ENCODE peak calls at places on chromosomes 2 and 18, in four cellular contexts. One of them, this sample, is unnamed.

GRCh38 chr2:118051956-118052355 is 36.3 kb upstream of the INSIG2 start:
- DNase-seq in cardiac fibroblast: no peak
- DNase-seq in uterus: no peak
- DNase-seq in mammary epithelial cell: no peak
- DNase-seq in this sample: no peak

GRCh38 chr18:79868168-79868784 is 70.5 kb downstream of the KCNG2 start:
- DNase-seq in cardiac fibroblast: no peak
- DNase-seq in uterus: no peak
- DNase-seq in mammary epithelial cell: no peak
- DNase-seq in this sample: no peak

GRCh38 chr2:71613953-71614925 is 160.9 kb downstream of the DYSF start:
- DNase-seq in cardiac fibroblast: no peak
- DNase-seq in uterus: no peak
- DNase-seq in mammary epithelial cell: no peak
- DNase-seq in this sample: no peak

GRCh38 chr2:63378589-63378988 is 209.7 kb downstream of the WDPCP start:
- DNase-seq in cardiac fibroblast: no peak
- DNase-seq in uterus: no peak
- DNase-seq in mammary epithelial cell: peak
- DNase-seq in this sample: no peak

GRCh38 chr2:239827511-239827865 is 197.7 kb downstream of the NDUFA10 start:
- DNase-seq in cardiac fibroblast: no peak
- DNase-seq in uterus: peak
- DNase-seq in mammary epithelial cell: no peak
- DNase-seq in this sample: no peak

GRCh38 chr2:201777869-201778268 is 2.9 kb downstream of the ALS2 start:
- DNase-seq in cardiac fibroblast: no peak
- DNase-seq in uterus: no peak
- DNase-seq in mammary epithelial cell: no peak
- DNase-seq in this sample: no peak

GRCh38 chr2:37984589-37984988 is 59.5 kb downstream of the RMDN2 start:
- DNase-seq in cardiac fibroblast: peak
- DNase-seq in uterus: no peak
- DNase-seq in mammary epithelial cell: no peak
- DNase-seq in this sample: no peak

GRCh38 chr2:68714866-68715265 is 19.7 kb upstream of the ARHGAP25 start:
- DNase-seq in cardiac fibroblast: peak
- DNase-seq in uterus: no peak
- DNase-seq in mammary epithelial cell: no peak
- DNase-seq in this sample: no peak

GRCh38 chr2:44055229-44055628 is 59.4 kb upstream of the LRPPRC start:
- DNase-seq in cardiac fibroblast: no peak
- DNase-seq in uterus: no peak
- DNase-seq in mammary epithelial cell: no peak
- DNase-seq in this sample: no peak

GRCh38 chr18:36297419-36298112 is at the start of gene FHOD3:
- DNase-seq in cardiac fibroblast: peak
- DNase-seq in uterus: peak
- DNase-seq in mammary epithelial cell: peak
- DNase-seq in this sample: peak

GRCh38 chr2:120866071-120866470 is 130.4 kb downstream of the GLI2 start:
- DNase-seq in cardiac fibroblast: no peak
- DNase-seq in uterus: no peak
- DNase-seq in mammary epithelial cell: no peak
- DNase-seq in this sample: no peak

GRCh38 chr18:13629841-13630747 is 96.3 kb downstream of the FAM210A start:
- DNase-seq in cardiac fibroblast: peak
- DNase-seq in uterus: peak
- DNase-seq in mammary epithelial cell: peak
- DNase-seq in this sample: peak

GRCh38 chr2:32947484-32948143 is 861 bp downstream of the LTBP1 start:
- DNase-seq in cardiac fibroblast: peak
- DNase-seq in uterus: peak
- DNase-seq in mammary epithelial cell: peak
- DNase-seq in this sample: peak

GRCh38 chr2:7732497-7732896 is 815.3 kb downstream of the RNF144A start:
- DNase-seq in cardiac fibroblast: no peak
- DNase-seq in uterus: no peak
- DNase-seq in mammary epithelial cell: no peak
- DNase-seq in this sample: no peak

GRCh38 chr2:24873619-24874018 is 46.4 kb downstream of the ADCY3 start:
- DNase-seq in cardiac fibroblast: no peak
- DNase-seq in uterus: no peak
- DNase-seq in mammary epithelial cell: no peak
- DNase-seq in this sample: no peak

GRCh38 chr2:10992023-10992791 is 80.5 kb downstream of the KCNF1 start:
- DNase-seq in cardiac fibroblast: no peak
- DNase-seq in uterus: no peak
- DNase-seq in mammary epithelial cell: no peak
- DNase-seq in this sample: no peak

GRCh38 chr2:16079637-16080036 is 139.3 kb downstream of the MYCN start:
- DNase-seq in cardiac fibroblast: no peak
- DNase-seq in uterus: no peak
- DNase-seq in mammary epithelial cell: no peak
- DNase-seq in this sample: no peak

GRCh38 chr2:183209395-183210028 is 85.3 kb downstream of the NUP35 start:
- DNase-seq in cardiac fibroblast: no peak
- DNase-seq in uterus: no peak
- DNase-seq in mammary epithelial cell: no peak
- DNase-seq in this sample: no peak

GRCh38 chr2:74379851-74380789 is at the start of gene DCTN1:
- DNase-seq in cardiac fibroblast: peak
- DNase-seq in uterus: peak
- DNase-seq in mammary epithelial cell: peak
- DNase-seq in this sample: peak

DNA sequence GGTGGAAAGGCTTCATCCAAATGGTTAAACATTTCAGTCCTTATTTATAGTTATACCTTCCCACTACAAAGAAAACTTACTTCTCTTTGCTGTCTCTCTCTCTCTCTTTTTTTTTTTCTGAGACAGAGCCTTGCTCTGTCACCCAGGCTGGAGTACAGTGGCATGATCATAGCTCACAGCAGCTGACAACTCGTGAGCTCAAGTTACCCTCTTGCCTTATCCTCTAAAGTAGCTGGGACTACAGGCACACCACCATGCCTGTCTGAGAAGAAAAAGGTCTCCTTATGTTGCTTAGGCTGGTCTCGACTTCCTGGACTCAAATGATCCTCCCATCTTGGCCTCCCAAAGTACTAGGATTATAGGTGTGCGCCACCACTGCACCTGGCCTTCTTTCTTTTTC is 32.3 kb upstream of the OLA1 start:
- DNase-seq in cardiac fibroblast: no peak
- DNase-seq in uterus: no peak
- DNase-seq in mammary epithelial cell: no peak
- DNase-seq in this sample: no peak
- TF ChIP-seq CTCF in cardiac fibroblast: no peak
- TF ChIP-seq CTCF in uterus: no peak
- TF ChIP-seq CTCF in mammary epithelial cell: no peak
- TF ChIP-seq CTCF in this sample: no peak

GRCh38 chr2:140603401-140603800 is 1527.4 kb downstream of the LRP1B start:
- DNase-seq in cardiac fibroblast: no peak
- DNase-seq in uterus: no peak
- DNase-seq in mammary epithelial cell: no peak
- DNase-seq in this sample: no peak
- TF ChIP-seq CTCF in cardiac fibroblast: no peak
- TF ChIP-seq CTCF in uterus: no peak
- TF ChIP-seq CTCF in mammary epithelial cell: no peak
- TF ChIP-seq CTCF in this sample: no peak

DNA sequence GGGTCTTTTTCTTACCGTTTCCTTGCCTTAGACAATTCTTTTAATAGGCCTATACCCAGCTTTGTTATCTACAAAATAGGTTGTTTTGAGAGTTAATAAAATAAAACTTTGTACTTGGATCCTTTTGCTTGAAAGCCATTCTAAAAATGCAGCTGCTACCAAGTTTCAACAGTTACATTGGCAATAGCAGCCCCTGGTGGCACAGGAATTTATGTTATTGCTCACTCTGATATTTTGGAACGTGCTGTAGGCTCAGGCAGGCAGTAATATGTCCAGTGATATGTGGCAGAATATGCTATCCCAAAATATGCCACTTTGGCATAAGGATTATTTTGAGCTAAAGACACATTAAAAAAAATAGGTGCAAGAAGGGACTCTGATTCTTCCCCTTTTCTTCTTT is 6.7 kb upstream of the COMMD1 start:
- DNase-seq in cardiac fibroblast: peak
- DNase-seq in uterus: no peak
- DNase-seq in mammary epithelial cell: no peak
- DNase-seq in this sample: peak
- TF ChIP-seq CTCF in cardiac fibroblast: peak
- TF ChIP-seq CTCF in uterus: no peak
- TF ChIP-seq CTCF in mammary epithelial cell: peak
- TF ChIP-seq CTCF in this sample: no peak

GRCh38 chr2:235744161-235744560 is 250.3 kb downstream of the AGAP1 start:
- DNase-seq in cardiac fibroblast: no peak
- DNase-seq in uterus: no peak
- DNase-seq in mammary epithelial cell: no peak
- DNase-seq in this sample: no peak

GRCh38 chr2:235739704-235740415 is 246.0 kb downstream of the AGAP1 start:
- DNase-seq in cardiac fibroblast: no peak
- DNase-seq in uterus: no peak
- DNase-seq in mammary epithelial cell: no peak
- DNase-seq in this sample: no peak

GRCh38 chr2:235737840-235738239 is 244.0 kb downstream of the AGAP1 start:
- DNase-seq in cardiac fibroblast: no peak
- DNase-seq in uterus: no peak
- DNase-seq in mammary epithelial cell: no peak
- DNase-seq in this sample: no peak

GRCh38 chr2:235737396-235737795 is 243.6 kb downstream of the AGAP1 start:
- DNase-seq in cardiac fibroblast: no peak
- DNase-seq in uterus: no peak
- DNase-seq in mammary epithelial cell: no peak
- DNase-seq in this sample: no peak

DNA sequence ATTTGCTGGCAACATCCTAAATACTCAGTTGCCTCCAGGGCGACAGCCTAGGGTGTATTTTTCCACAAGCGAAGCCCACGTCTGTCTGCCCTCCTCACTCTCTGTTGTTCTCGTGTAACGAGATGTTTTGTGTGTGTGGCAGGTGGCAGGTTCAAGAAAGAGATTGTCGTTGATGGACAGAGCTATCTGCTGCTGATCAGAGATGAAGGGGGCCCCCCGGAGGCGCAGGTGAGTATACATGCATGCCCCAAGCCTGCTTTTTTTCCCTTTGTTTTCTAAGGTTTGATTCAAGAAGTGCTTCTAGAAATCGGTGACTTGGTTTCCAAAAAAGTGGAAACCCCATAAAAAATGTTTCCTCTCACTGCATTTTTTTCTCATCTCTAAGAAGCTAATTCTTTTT is 247.0 kb downstream of the AGAP1 start:
- DNase-seq in cardiac fibroblast: no peak
- DNase-seq in uterus: no peak
- DNase-seq in mammary epithelial cell: no peak
- DNase-seq in this sample: peak
- TF ChIP-seq CTCF in cardiac fibroblast: peak
- TF ChIP-seq CTCF in uterus: no peak
- TF ChIP-seq CTCF in mammary epithelial cell: peak
- TF ChIP-seq CTCF in this sample: peak

DNA sequence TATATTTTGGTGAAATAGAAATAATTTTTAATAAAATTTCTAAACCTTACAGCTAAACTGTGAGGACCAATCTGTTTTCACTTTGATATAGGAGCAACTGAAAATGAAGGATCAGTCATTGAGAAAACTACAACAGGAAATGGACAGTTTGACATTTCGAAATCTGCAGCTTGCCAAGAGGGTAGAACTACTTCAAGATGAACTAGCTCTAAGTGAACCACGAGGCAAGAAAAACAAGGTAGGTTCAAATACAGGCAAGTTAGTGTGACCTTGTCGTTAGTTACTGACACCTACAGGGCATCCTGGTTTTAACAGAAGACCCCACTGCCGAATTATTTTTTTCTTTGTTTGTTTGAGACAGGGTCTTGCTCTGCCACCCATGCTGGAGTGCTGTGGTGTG is 75.5 kb upstream of the STON1 start:
- DNase-seq in cardiac fibroblast: peak
- DNase-seq in uterus: no peak
- DNase-seq in mammary epithelial cell: no peak
- DNase-seq in this sample: no peak
- TF ChIP-seq CTCF in cardiac fibroblast: no peak
- TF ChIP-seq CTCF in uterus: no peak
- TF ChIP-seq CTCF in mammary epithelial cell: no peak
- TF ChIP-seq CTCF in this sample: no peak

GRCh38 chr2:27085670-27086089 is 892 bp upstream of the KHK start:
- DNase-seq in cardiac fibroblast: peak
- DNase-seq in uterus: peak
- DNase-seq in mammary epithelial cell: peak
- DNase-seq in this sample: peak
- TF ChIP-seq CTCF in cardiac fibroblast: peak
- TF ChIP-seq CTCF in uterus: peak
- TF ChIP-seq CTCF in mammary epithelial cell: peak
- TF ChIP-seq CTCF in this sample: no peak

GRCh38 chr2:232333361-232334135 is 45.0 kb upstream of the ALPP start:
- DNase-seq in cardiac fibroblast: peak
- DNase-seq in uterus: no peak
- DNase-seq in mammary epithelial cell: peak
- DNase-seq in this sample: peak
- TF ChIP-seq CTCF in cardiac fibroblast: peak
- TF ChIP-seq CTCF in uterus: no peak
- TF ChIP-seq CTCF in mammary epithelial cell: peak
- TF ChIP-seq CTCF in this sample: peak

GRCh38 chr18:68997845-68998244 is 200.0 kb downstream of the CCDC102B start:
- DNase-seq in cardiac fibroblast: no peak
- DNase-seq in uterus: no peak
- DNase-seq in mammary epithelial cell: no peak
- DNase-seq in this sample: no peak

GRCh38 chr18:69000366-69000765 is 202.5 kb downstream of the CCDC102B start:
- DNase-seq in cardiac fibroblast: peak
- DNase-seq in uterus: no peak
- DNase-seq in mammary epithelial cell: no peak
- DNase-seq in this sample: no peak

GRCh38 chr18:69002233-69002632 is 204.4 kb downstream of the CCDC102B start:
- DNase-seq in cardiac fibroblast: no peak
- DNase-seq in uterus: no peak
- DNase-seq in mammary epithelial cell: no peak
- DNase-seq in this sample: no peak
- TF ChIP-seq CTCF in cardiac fibroblast: peak
- TF ChIP-seq CTCF in uterus: no peak
- TF ChIP-seq CTCF in mammary epithelial cell: peak
- TF ChIP-seq CTCF in this sample: no peak